ENCODE peak calls at places on chromosome 1, in five cellular contexts. J is smooth muscle cell of the brain vasculature, P is activated gamma-delta T cell, X is keratinocyte, A is AG09309. Z is an unnamed sample.
A peak's percentile ranks its signal among the peaks of the same experiment; 100 is the strongest.

GRCh38 chr1:169538998-169539871 is 47.0 kb downstream of the F5 start:
- DNase-seq in J (no peak), P (no peak), X (peak; percentile 56), A (peak; percentile 42), Z (peak; percentile 30)

GRCh38 chr1:16181887-16182719 is 26.2 kb upstream of the EPHA2 start:
- DNase-seq in J (peak; percentile 70), P (no peak), X (no peak), A (peak; percentile 55), Z (peak; percentile 78)

GRCh38 chr1:14924012-14924452 is 229.5 kb upstream of the TMEM51 start:
- DNase-seq in J (no peak), P (peak; percentile 17), X (no peak), A (no peak), Z (no peak)

GRCh38 chr1:117606608-117607261 is 887 bp downstream of the TENT5C start:
- DNase-seq in J (no peak), P (peak; percentile 48), X (no peak), A (no peak), Z (no peak)

GRCh38 chr1:96306809-96307208 is 414.8 kb upstream of the PTBP2 start:
- DNase-seq in J (no peak), P (no peak), X (peak; percentile 32), A (peak; percentile 52), Z (peak; percentile 67)

GRCh38 chr1:76868916-76869315 is 1.6 kb downstream of the ST6GALNAC5 start:
- DNase-seq in J (no peak), P (no peak), X (no peak), A (no peak), Z (no peak)

GRCh38 chr1:110634455-110635281 is 28.5 kb upstream of the KCNA2 start:
- DNase-seq in J (no peak), P (peak; percentile 18), X (peak; percentile 15), A (no peak), Z (no peak)

GRCh38 chr1:50969611-50970507 is at the start of gene CDKN2C:
- DNase-seq in J (peak; percentile 56), P (no peak), X (peak; percentile 48), A (peak; percentile 89), Z (peak; percentile 81)

GRCh38 chr1:147479864-147480564 is 61.3 kb upstream of the BCL9 start:
- DNase-seq in J (no peak), P (no peak), X (no peak), A (no peak), Z (no peak)

GRCh38 chr1:3066250-3066711 is 2.7 kb upstream of the PRDM16 start:
- DNase-seq in J (no peak), P (no peak), X (no peak), A (no peak), Z (no peak)